ENCODE peak calls at places on chromosomes 6 and 20, in seven cellular contexts. F, G, W, S, M, J and R are unnamed samples.

GRCh38 chr6:151729829-151730495 is 77.5 kb upstream of the ESR1 start:
- DNase-seq in W (no peak), J (no peak), M (no peak), S (no peak), F (no peak), G (no peak), R (no peak)

GRCh38 chr6:108796875-108797274 is 51.3 kb upstream of the ARMC2 start:
- DNase-seq in S (no peak), J (no peak), M (no peak), G (no peak), W (no peak), F (no peak), R (no peak)

GRCh38 chr20:46814366-46815232 is 80.0 kb upstream of the EYA2 start:
- DNase-seq in G (peak; percentile 13), W (no peak), F (peak; percentile 21), M (no peak), J (no peak), S (no peak), R (no peak)

GRCh38 chr20:38043512-38044300 is 10.2 kb downstream of the RPRD1B start:
- DNase-seq in G (no peak), W (no peak), M (no peak), J (no peak), F (no peak), S (no peak), R (no peak)

GRCh38 chr6:47579040-47579439 is 101.5 kb downstream of the CD2AP start:
- DNase-seq in W (no peak), J (no peak), M (no peak), F (no peak), S (no peak), G (no peak), R (no peak)

GRCh38 chr20:2558581-2559301 is 22.4 kb downstream of the TMC2 start:
- DNase-seq in F (no peak), G (no peak), W (no peak), J (no peak), S (no peak), M (no peak), R (peak; percentile 14)

GRCh38 chr6:25302677-25303128 is 23.5 kb downstream of the CARMIL1 start:
- DNase-seq in F (peak; percentile 73), M (no peak), S (no peak), J (no peak), W (no peak), G (no peak), R (no peak)

GRCh38 chr6:14072084-14072483 is 45.5 kb upstream of the CD83 start:
- DNase-seq in J (no peak), W (no peak), M (no peak), F (no peak), G (no peak), S (no peak), R (no peak)

GRCh38 chr6:127136786-127137185 is 18.3 kb downstream of the RSPO3 start:
- DNase-seq in M (no peak), F (no peak), J (no peak), G (no peak), W (no peak), S (no peak), R (no peak)

GRCh38 chr6:86016567-86016966 is 373.9 kb upstream of the SYNCRIP start:
- DNase-seq in J (no peak), M (no peak), S (no peak), G (no peak), F (no peak), W (no peak), R (no peak)